ENCODE peak calls at places on chromosomes 13 and 19, in eight cellular contexts. One of them, this sample, is unnamed.

GRCh38 chr13:26968431-26969335 is 202.9 kb downstream of the USP12 start:
- DNase-seq in right atrium auricular region: no peak
- DNase-seq in psoas muscle: no peak
- DNase-seq in astrocyte: no peak
- DNase-seq in uterus: no peak
- DNase-seq in HFF-Myc: no peak
- DNase-seq in fibroblast of the aortic adventitia: peak
- DNase-seq in GM23338: no peak
- DNase-seq in this sample: no peak

GRCh38 chr19:48147597-48148175 is 22.5 kb downstream of the LIG1 start:
- DNase-seq in psoas muscle: no peak
- DNase-seq in uterus: no peak
- DNase-seq in right atrium auricular region: no peak
- DNase-seq in HFF-Myc: no peak
- DNase-seq in fibroblast of the aortic adventitia: no peak
- DNase-seq in GM23338: no peak
- DNase-seq in astrocyte: no peak
- DNase-seq in this sample: no peak

GRCh38 chr19:50332264-50333038 is 3.3 kb upstream of the KCNC3 start:
- DNase-seq in right atrium auricular region: no peak
- DNase-seq in HFF-Myc: no peak
- DNase-seq in fibroblast of the aortic adventitia: no peak
- DNase-seq in psoas muscle: peak
- DNase-seq in uterus: no peak
- DNase-seq in GM23338: peak
- DNase-seq in astrocyte: no peak
- DNase-seq in this sample: no peak

GRCh38 chr19:29579308-29579910 is 26.7 kb upstream of the POP4 start:
- DNase-seq in uterus: no peak
- DNase-seq in HFF-Myc: no peak
- DNase-seq in right atrium auricular region: no peak
- DNase-seq in GM23338: no peak
- DNase-seq in psoas muscle: no peak
- DNase-seq in astrocyte: no peak
- DNase-seq in fibroblast of the aortic adventitia: no peak
- DNase-seq in this sample: peak

GRCh38 chr19:12757544-12758274 is 6.1 kb downstream of the BEST2 start:
- DNase-seq in psoas muscle: peak
- DNase-seq in uterus: peak
- DNase-seq in right atrium auricular region: peak
- DNase-seq in astrocyte: peak
- DNase-seq in GM23338: peak
- DNase-seq in fibroblast of the aortic adventitia: peak
- DNase-seq in HFF-Myc: no peak
- DNase-seq in this sample: no peak

GRCh38 chr13:66974174-66974573 is 256.0 kb downstream of the PCDH9 start:
- DNase-seq in HFF-Myc: no peak
- DNase-seq in right atrium auricular region: no peak
- DNase-seq in astrocyte: no peak
- DNase-seq in psoas muscle: no peak
- DNase-seq in GM23338: peak
- DNase-seq in fibroblast of the aortic adventitia: no peak
- DNase-seq in uterus: no peak
- DNase-seq in this sample: no peak

GRCh38 chr19:46606681-46607440 is 5.7 kb downstream of the CALM3 start:
- DNase-seq in astrocyte: no peak
- DNase-seq in uterus: no peak
- DNase-seq in right atrium auricular region: no peak
- DNase-seq in HFF-Myc: no peak
- DNase-seq in fibroblast of the aortic adventitia: no peak
- DNase-seq in psoas muscle: peak
- DNase-seq in GM23338: no peak
- DNase-seq in this sample: no peak

GRCh38 chr13:94224670-94225069 is 254.8 kb downstream of the DCT start:
- DNase-seq in GM23338: peak
- DNase-seq in uterus: no peak
- DNase-seq in right atrium auricular region: no peak
- DNase-seq in psoas muscle: no peak
- DNase-seq in astrocyte: no peak
- DNase-seq in HFF-Myc: no peak
- DNase-seq in fibroblast of the aortic adventitia: no peak
- DNase-seq in this sample: no peak

GRCh38 chr19:50427997-50428425 is 4.7 kb upstream of the MYBPC2 start:
- DNase-seq in astrocyte: peak
- DNase-seq in uterus: peak
- DNase-seq in right atrium auricular region: peak
- DNase-seq in psoas muscle: peak
- DNase-seq in GM23338: peak
- DNase-seq in HFF-Myc: peak
- DNase-seq in fibroblast of the aortic adventitia: peak
- DNase-seq in this sample: peak

GRCh38 chr19:33530261-33530660 is 8.7 kb upstream of the PEPD start:
- DNase-seq in HFF-Myc: no peak
- DNase-seq in uterus: no peak
- DNase-seq in fibroblast of the aortic adventitia: no peak
- DNase-seq in GM23338: no peak
- DNase-seq in right atrium auricular region: no peak
- DNase-seq in psoas muscle: no peak
- DNase-seq in astrocyte: no peak
- DNase-seq in this sample: no peak

GRCh38 chr19:13839938-13840750 is 36.8 kb upstream of the NANOS3 start:
- DNase-seq in astrocyte: no peak
- DNase-seq in psoas muscle: peak
- DNase-seq in GM23338: no peak
- DNase-seq in uterus: no peak
- DNase-seq in right atrium auricular region: no peak
- DNase-seq in HFF-Myc: no peak
- DNase-seq in fibroblast of the aortic adventitia: peak
- DNase-seq in this sample: no peak

GRCh38 chr19:18590273-18591272 is 2.0 kb downstream of the REX1BD start:
- DNase-seq in HFF-Myc: no peak
- DNase-seq in psoas muscle: peak
- DNase-seq in astrocyte: peak
- DNase-seq in fibroblast of the aortic adventitia: no peak
- DNase-seq in uterus: no peak
- DNase-seq in GM23338: peak
- DNase-seq in right atrium auricular region: peak
- DNase-seq in this sample: peak

GRCh38 chr13:114259374-114259773 is 22.0 kb upstream of the UPF3A start:
- DNase-seq in psoas muscle: no peak
- DNase-seq in uterus: no peak
- DNase-seq in right atrium auricular region: no peak
- DNase-seq in HFF-Myc: no peak
- DNase-seq in astrocyte: no peak
- DNase-seq in GM23338: no peak
- DNase-seq in fibroblast of the aortic adventitia: no peak
- DNase-seq in this sample: no peak

GRCh38 chr19:38949580-38950367 is 19.0 kb downstream of the MRPS12 start:
- DNase-seq in GM23338: peak
- DNase-seq in uterus: peak
- DNase-seq in HFF-Myc: no peak
- DNase-seq in right atrium auricular region: peak
- DNase-seq in astrocyte: peak
- DNase-seq in fibroblast of the aortic adventitia: peak
- DNase-seq in psoas muscle: peak
- DNase-seq in this sample: peak

GRCh38 chr13:110775576-110775975 is 62.1 kb downstream of the ING1 start:
- DNase-seq in uterus: no peak
- DNase-seq in GM23338: no peak
- DNase-seq in astrocyte: no peak
- DNase-seq in HFF-Myc: no peak
- DNase-seq in fibroblast of the aortic adventitia: no peak
- DNase-seq in right atrium auricular region: no peak
- DNase-seq in psoas muscle: no peak
- DNase-seq in this sample: no peak

GRCh38 chr13:48403151-48403631 is 9.7 kb downstream of the LPAR6 start:
- DNase-seq in astrocyte: no peak
- DNase-seq in HFF-Myc: no peak
- DNase-seq in uterus: no peak
- DNase-seq in fibroblast of the aortic adventitia: peak
- DNase-seq in right atrium auricular region: no peak
- DNase-seq in psoas muscle: no peak
- DNase-seq in GM23338: no peak
- DNase-seq in this sample: no peak

GRCh38 chr19:45716314-45717130 is 14.2 kb downstream of the FBXO46 start:
- DNase-seq in HFF-Myc: no peak
- DNase-seq in astrocyte: no peak
- DNase-seq in right atrium auricular region: no peak
- DNase-seq in uterus: peak
- DNase-seq in GM23338: peak
- DNase-seq in fibroblast of the aortic adventitia: peak
- DNase-seq in psoas muscle: no peak
- DNase-seq in this sample: no peak

GRCh38 chr19:50046649-50047503 is 21.1 kb downstream of the ZNF473 start:
- DNase-seq in astrocyte: no peak
- DNase-seq in right atrium auricular region: peak
- DNase-seq in HFF-Myc: no peak
- DNase-seq in psoas muscle: peak
- DNase-seq in uterus: peak
- DNase-seq in GM23338: peak
- DNase-seq in fibroblast of the aortic adventitia: peak
- DNase-seq in this sample: no peak

DNA sequence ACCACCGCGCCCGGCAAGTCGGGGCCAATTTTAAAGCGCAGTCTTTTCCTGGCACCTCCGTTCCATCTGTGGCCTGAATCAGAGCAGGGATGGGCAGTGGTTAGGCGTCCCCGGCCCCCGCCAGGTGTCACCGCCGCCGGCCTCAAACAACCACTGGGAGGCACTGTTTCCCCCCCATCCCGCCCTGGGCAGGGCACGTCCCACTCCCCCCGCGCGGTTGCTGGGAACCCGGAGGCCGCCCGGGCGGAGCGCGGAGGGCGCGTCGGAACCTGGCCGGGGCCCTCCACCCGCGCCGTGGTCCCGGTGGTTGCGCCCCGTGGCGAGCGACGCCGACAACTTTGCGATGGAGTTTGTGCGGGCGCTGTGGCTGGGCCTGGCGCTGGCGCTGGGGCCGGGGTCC is at the start of gene GRIN3B:
- DNase-seq in HFF-Myc: no peak
- DNase-seq in astrocyte: no peak
- DNase-seq in uterus: peak
- DNase-seq in right atrium auricular region: no peak
- DNase-seq in GM23338: peak
- DNase-seq in fibroblast of the aortic adventitia: peak
- DNase-seq in psoas muscle: peak
- DNase-seq in this sample: no peak
- H3K4me3 ChIP-seq in HFF-Myc: no peak
- H3K4me3 ChIP-seq in astrocyte: no peak
- H3K4me3 ChIP-seq in uterus: no peak
- H3K4me3 ChIP-seq in right atrium auricular region: peak
- H3K4me3 ChIP-seq in GM23338: peak
- H3K4me3 ChIP-seq in fibroblast of the aortic adventitia: peak
- H3K4me3 ChIP-seq in psoas muscle: no peak
- H3K4me3 ChIP-seq in this sample: peak

GRCh38 chr19:43782689-43783231 is 2.0 kb upstream of the KCNN4 start:
- DNase-seq in GM23338: no peak
- DNase-seq in psoas muscle: no peak
- DNase-seq in fibroblast of the aortic adventitia: no peak
- DNase-seq in uterus: no peak
- DNase-seq in right atrium auricular region: no peak
- DNase-seq in HFF-Myc: no peak
- DNase-seq in astrocyte: no peak
- DNase-seq in this sample: no peak

GRCh38 chr19:43782311-43782660 is 1.5 kb upstream of the KCNN4 start:
- DNase-seq in uterus: no peak
- DNase-seq in fibroblast of the aortic adventitia: no peak
- DNase-seq in HFF-Myc: no peak
- DNase-seq in psoas muscle: no peak
- DNase-seq in GM23338: no peak
- DNase-seq in right atrium auricular region: no peak
- DNase-seq in astrocyte: no peak
- DNase-seq in this sample: no peak

GRCh38 chr19:43784981-43785808 is 4.4 kb upstream of the KCNN4 start:
- DNase-seq in astrocyte: peak
- DNase-seq in uterus: peak
- DNase-seq in HFF-Myc: no peak
- DNase-seq in psoas muscle: no peak
- DNase-seq in fibroblast of the aortic adventitia: peak
- DNase-seq in GM23338: peak
- DNase-seq in right atrium auricular region: peak
- DNase-seq in this sample: no peak

GRCh38 chr19:43783636-43784035 is 2.9 kb upstream of the KCNN4 start:
- DNase-seq in right atrium auricular region: no peak
- DNase-seq in HFF-Myc: no peak
- DNase-seq in fibroblast of the aortic adventitia: no peak
- DNase-seq in uterus: no peak
- DNase-seq in astrocyte: no peak
- DNase-seq in psoas muscle: no peak
- DNase-seq in GM23338: no peak
- DNase-seq in this sample: no peak

DNA sequence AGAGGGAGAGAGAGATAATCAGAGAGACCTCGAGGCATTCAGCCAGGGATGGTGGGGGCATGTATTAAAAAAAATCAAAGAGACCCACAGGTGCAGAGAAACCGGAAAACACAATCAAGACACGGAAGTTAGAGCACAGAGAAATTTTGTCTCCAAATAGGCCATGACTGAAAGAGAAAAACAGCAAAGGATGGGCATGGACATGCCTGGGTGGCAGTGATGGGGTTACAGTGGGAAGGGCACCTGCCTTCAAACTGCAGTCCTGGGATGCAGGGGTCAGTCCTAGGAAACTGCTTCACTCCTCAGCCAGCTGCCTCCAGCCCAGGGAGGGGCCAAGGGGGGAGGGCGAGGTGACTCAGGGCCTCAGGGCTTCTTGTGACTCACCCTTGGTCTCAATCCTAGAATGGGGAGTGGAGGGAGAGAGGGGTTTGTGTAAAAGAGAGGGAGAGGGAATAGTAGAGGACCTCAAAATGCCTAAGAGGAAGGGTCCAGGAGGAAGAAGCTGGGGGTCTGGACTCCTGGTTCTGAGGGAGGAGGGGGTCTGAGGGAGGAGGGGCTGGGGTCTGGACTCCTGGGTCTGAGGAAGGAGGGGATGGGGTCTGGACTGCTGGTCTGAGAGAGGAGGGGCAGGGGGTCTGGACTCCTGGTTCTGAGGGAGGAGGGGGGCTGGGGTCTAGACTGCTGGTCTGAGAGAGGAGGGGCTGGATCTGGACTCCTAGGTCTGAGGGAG is 3.6 kb upstream of the KCNN4 start:
- DNase-seq in astrocyte: peak
- DNase-seq in fibroblast of the aortic adventitia: peak
- DNase-seq in right atrium auricular region: peak
- DNase-seq in GM23338: no peak
- DNase-seq in psoas muscle: no peak
- DNase-seq in uterus: no peak
- DNase-seq in HFF-Myc: peak
- DNase-seq in this sample: no peak
- H3K4me3 ChIP-seq in astrocyte: no peak
- H3K4me3 ChIP-seq in fibroblast of the aortic adventitia: no peak
- H3K4me3 ChIP-seq in right atrium auricular region: no peak
- H3K4me3 ChIP-seq in GM23338: no peak
- H3K4me3 ChIP-seq in psoas muscle: no peak
- H3K4me3 ChIP-seq in uterus: no peak
- H3K4me3 ChIP-seq in HFF-Myc: no peak
- H3K4me3 ChIP-seq in this sample: no peak

GRCh38 chr19:54369082-54369691 is 4.5 kb upstream of the LAIR1 start:
- DNase-seq in right atrium auricular region: no peak
- DNase-seq in psoas muscle: no peak
- DNase-seq in fibroblast of the aortic adventitia: no peak
- DNase-seq in GM23338: no peak
- DNase-seq in astrocyte: no peak
- DNase-seq in uterus: no peak
- DNase-seq in HFF-Myc: no peak
- DNase-seq in this sample: no peak
- H3K4me3 ChIP-seq in right atrium auricular region: no peak
- H3K4me3 ChIP-seq in psoas muscle: peak
- H3K4me3 ChIP-seq in fibroblast of the aortic adventitia: no peak
- H3K4me3 ChIP-seq in GM23338: no peak
- H3K4me3 ChIP-seq in astrocyte: no peak
- H3K4me3 ChIP-seq in uterus: no peak
- H3K4me3 ChIP-seq in HFF-Myc: no peak
- H3K4me3 ChIP-seq in this sample: no peak

GRCh38 chr13:74406439-74406838 is 272.2 kb upstream of the KLF12 start:
- DNase-seq in fibroblast of the aortic adventitia: no peak
- DNase-seq in astrocyte: no peak
- DNase-seq in HFF-Myc: no peak
- DNase-seq in psoas muscle: no peak
- DNase-seq in right atrium auricular region: no peak
- DNase-seq in GM23338: no peak
- DNase-seq in uterus: no peak
- DNase-seq in this sample: no peak
- H3K4me3 ChIP-seq in fibroblast of the aortic adventitia: no peak
- H3K4me3 ChIP-seq in astrocyte: no peak
- H3K4me3 ChIP-seq in HFF-Myc: no peak
- H3K4me3 ChIP-seq in psoas muscle: no peak
- H3K4me3 ChIP-seq in right atrium auricular region: no peak
- H3K4me3 ChIP-seq in GM23338: no peak
- H3K4me3 ChIP-seq in uterus: no peak
- H3K4me3 ChIP-seq in this sample: no peak

This sample was measured in coronary artery.